ENCODE peak calls at places on chromosome 21, in five cellular contexts. R, G, S, V and M are unnamed samples.
A peak's percentile ranks its signal among the peaks of the same experiment; 100 is the strongest.

GRCh38 chr21:28196981-28197380 is 795.7 kb downstream of the LTN1 start:
- DNase-seq in V (no peak), S (no peak), G (no peak), R (no peak), M (no peak)

GRCh38 chr21:39661740-39662139 is 49.0 kb downstream of the B3GALT5 start:
- DNase-seq in R (no peak), S (no peak), V (no peak), G (no peak), M (no peak)

GRCh38 chr21:29232601-29233541 is 65.9 kb upstream of the BACH1 start:
- DNase-seq in R (no peak), V (no peak), G (no peak), S (no peak), M (no peak)

GRCh38 chr21:20996421-20997307 is 1.5 kb upstream of the NCAM2 start:
- DNase-seq in G (no peak), V (no peak), S (no peak), R (no peak), M (no peak)

GRCh38 chr21:25878334-25878733 is 143.6 kb downstream of the GABPA start:
- DNase-seq in V (no peak), S (no peak), G (no peak), R (no peak), M (no peak)

GRCh38 chr21:25999935-26000582 is 170.5 kb downstream of the APP start:
- DNase-seq in S (no peak), V (no peak), R (no peak), G (no peak), M (peak; percentile 70)

GRCh38 chr21:33976082-33976979 is 60.7 kb upstream of the ATP5PO start:
- DNase-seq in R (no peak), G (peak; percentile 22), V (no peak), S (peak; percentile 98), M (no peak)

GRCh38 chr21:35063428-35064172 is 14.5 kb upstream of the RUNX1 start:
- DNase-seq in S (peak; percentile 95), V (no peak), G (no peak), R (no peak), M (no peak)

GRCh38 chr21:36791695-36792451 is 93.0 kb downstream of the SIM2 start:
- DNase-seq in R (no peak), G (no peak), V (no peak), S (no peak), M (no peak)

GRCh38 chr21:14438204-14438603 is 55.3 kb upstream of the HSPA13 start:
- DNase-seq in V (no peak), R (no peak), G (no peak), S (no peak), M (no peak)

GRCh38 chr21:25467891-25468290 is 139.4 kb downstream of the MRPL39 start:
- DNase-seq in S (peak; percentile 16), V (no peak), R (no peak), G (no peak), M (no peak)

GRCh38 chr21:38277501-38278111 is 20.8 kb downstream of the KCNJ15 start:
- DNase-seq in G (no peak), S (peak; percentile 99), R (no peak), V (no peak), M (no peak)

GRCh38 chr21:28705616-28706015 is 287.1 kb downstream of the LTN1 start:
- DNase-seq in V (no peak), G (no peak), R (no peak), S (no peak), M (no peak)

GRCh38 chr21:34076835-34077234 is 3.5 kb downstream of the MRPS6 start:
- DNase-seq in G (no peak), V (no peak), S (no peak), R (no peak), M (no peak)

GRCh38 chr21:33643658-33644311 is 1.5 kb downstream of the ITSN1 start:
- DNase-seq in V (peak; percentile 38), R (no peak), S (no peak), G (peak; percentile 67), M (no peak)

GRCh38 chr21:35226960-35227741 is 178.0 kb upstream of the RUNX1 start:
- DNase-seq in R (no peak), V (no peak), G (no peak), S (no peak), M (no peak)

GRCh38 chr21:34889287-34889536 is 159.9 kb downstream of the RUNX1 start:
- DNase-seq in S (peak; percentile 58), V (no peak), R (peak; percentile 82), G (no peak), M (peak; percentile 87)

GRCh38 chr21:22535630-22536029 is 1537.4 kb downstream of the NCAM2 start:
- DNase-seq in G (no peak), S (no peak), V (no peak), R (no peak), M (no peak)

GRCh38 chr21:46604329-46604974 is 430 bp downstream of the S100B start:
- DNase-seq in V (no peak), G (no peak), R (no peak), S (no peak), M (no peak)

GRCh38 chr21:43603230-43603626 is 56.1 kb downstream of the HSF2BP start:
- DNase-seq in R (no peak), V (no peak), S (no peak), G (no peak), M (no peak)

GRCh38 chr21:26437326-26438009 is 135.6 kb downstream of the CYYR1 start:
- DNase-seq in G (no peak), V (no peak), S (peak; percentile 39), R (no peak), M (no peak)

GRCh38 chr21:28761709-28762356 is 230.8 kb downstream of the LTN1 start:
- DNase-seq in S (no peak), V (no peak), R (no peak), G (no peak), M (no peak)

GRCh38 chr21:17370750-17371325 is 142.0 kb upstream of the CXADR start:
- DNase-seq in G (no peak), V (no peak), R (no peak), S (no peak), M (no peak)

GRCh38 chr21:17370263-17370662 is 142.6 kb upstream of the CXADR start:
- DNase-seq in V (no peak), G (no peak), R (no peak), S (no peak), M (no peak)

GRCh38 chr21:17368748-17369363 is 144.0 kb upstream of the CXADR start:
- DNase-seq in R (no peak), G (no peak), S (no peak), V (no peak), M (no peak)

GRCh38 chr21:17371470-17371869 is 141.4 kb upstream of the CXADR start:
- DNase-seq in S (peak; percentile 76), G (no peak), R (no peak), V (no peak), M (no peak)

DNA sequence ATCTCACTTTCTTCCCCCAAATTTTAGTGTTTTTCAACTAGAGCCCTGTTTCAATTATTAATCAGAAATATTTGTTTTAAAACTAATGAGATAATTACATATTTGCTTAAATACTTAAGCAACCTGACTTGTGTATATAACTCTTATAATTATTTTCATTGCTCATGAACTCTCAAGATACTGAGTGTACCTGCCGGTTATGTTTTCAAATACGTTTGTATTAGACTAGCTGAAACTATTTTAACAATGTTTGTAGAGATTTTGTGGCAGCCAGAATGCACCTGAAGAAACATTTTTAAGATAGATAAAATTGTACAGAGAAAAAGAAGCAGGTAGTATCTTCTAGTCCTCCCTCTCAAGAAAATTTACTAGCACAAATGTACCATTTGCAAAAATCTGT is 140.6 kb upstream of the CXADR start:
- DNase-seq in R (no peak), V (no peak), G (no peak), S (no peak), M (no peak)
- H3K4me1 ChIP-seq in R (no peaks in the 10 kb centered on the region), V (no peaks in the 10 kb centered on the region), G (no peaks in the 10 kb centered on the region), S (peaks cover 24% of the 10 kb centered on the region), M (no peaks in the 10 kb centered on the region)

GRCh38 chr21:42123509-42123908 is 52.4 kb downstream of the UMODL1 start:
- DNase-seq in S (no peak), R (peak; percentile 25), V (no peak), G (no peak), M (peak; percentile 17)
- H3K4me1 ChIP-seq in S (no peaks in the 10 kb centered on the region), R (peaks cover under 1% of the 10 kb centered on the region), V (no peaks in the 10 kb centered on the region), G (no peaks in the 10 kb centered on the region), M (no peaks in the 10 kb centered on the region)

GRCh38 chr21:15774590-15774989 is 44.8 kb downstream of the USP25 start:
- DNase-seq in S (no peak), G (no peak), R (no peak), V (no peak), M (no peak)
- H3K4me1 ChIP-seq in S (peaks cover 30% of the 10 kb centered on the region), G (no peaks in the 10 kb centered on the region), R (peaks cover 37% of the 10 kb centered on the region), V (peaks cover 5% of the 10 kb centered on the region), M (no peaks in the 10 kb centered on the region)

DNA sequence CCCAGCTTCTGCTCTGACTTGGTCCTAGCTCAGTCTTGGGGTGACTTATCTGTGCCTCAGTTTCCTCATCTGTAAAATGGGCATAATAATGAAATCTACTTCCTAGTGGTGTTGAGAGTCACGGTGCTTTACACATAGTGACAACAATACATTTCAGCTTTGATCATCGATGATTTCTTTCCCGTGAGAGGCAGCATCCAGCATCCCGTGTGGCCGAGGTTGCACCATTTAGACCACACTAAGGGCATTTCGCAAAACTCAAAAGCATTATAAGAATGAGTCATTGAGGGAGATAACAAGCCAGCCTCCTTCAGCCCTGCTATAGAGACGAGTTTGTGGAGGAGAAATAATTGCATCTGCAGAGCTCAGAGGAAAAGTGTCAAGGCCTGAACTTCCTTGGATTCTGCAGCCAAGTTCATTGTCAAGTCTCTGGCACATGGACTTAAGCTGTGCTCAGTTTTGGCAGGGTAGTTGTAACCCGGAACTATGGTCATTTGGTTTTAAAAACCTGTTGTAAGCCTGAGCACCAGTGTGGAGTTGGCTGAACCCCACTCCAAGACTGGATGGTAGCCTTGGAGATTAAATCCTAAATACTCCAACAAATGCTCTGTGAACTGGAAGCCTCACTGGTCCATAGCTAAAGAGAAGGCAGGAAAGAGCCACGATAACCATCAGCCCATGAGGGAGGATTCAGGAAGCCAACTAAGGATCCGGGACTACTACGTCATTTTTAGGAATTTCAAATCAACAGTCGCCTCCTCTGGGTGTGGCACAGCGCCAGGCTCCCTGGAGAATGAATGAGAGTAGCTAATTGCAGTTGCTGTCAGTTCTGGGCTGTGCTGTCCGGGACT is 64.2 kb downstream of the TCP10L start:
- DNase-seq in R (peak; percentile 94), S (peak; percentile 32), G (peak; percentile 57), V (peak; percentile 62), M (peak; percentile 95)
- H3K4me1 ChIP-seq in R (peaks cover 62% of the 10 kb centered on the region), S (peaks cover 20% of the 10 kb centered on the region), G (peaks cover 24% of the 10 kb centered on the region), V (peaks cover 36% of the 10 kb centered on the region), M (no peaks in the 10 kb centered on the region)

DNA sequence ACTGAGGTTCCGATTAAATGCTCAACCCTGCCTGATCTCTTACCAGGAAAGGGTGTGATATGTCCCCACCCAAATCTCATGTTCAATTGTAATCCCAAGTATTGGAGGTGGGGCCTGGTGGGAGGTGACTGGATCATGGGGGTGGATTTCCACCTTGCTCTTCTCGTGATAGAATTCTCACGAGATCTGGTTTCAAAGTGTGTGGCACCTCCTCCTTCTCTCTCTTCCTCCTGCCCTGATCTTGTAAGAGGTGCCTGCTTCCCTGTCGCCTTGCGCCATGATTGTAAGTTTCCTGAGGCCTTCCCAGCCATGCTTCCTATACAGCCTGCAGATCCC is 34.9 kb downstream of the RSPH1 start:
- DNase-seq in G (no peak), R (no peak), V (no peak), S (no peak), M (no peak)
- H3K4me1 ChIP-seq in G (no peaks in the 10 kb centered on the region), R (no peaks in the 10 kb centered on the region), V (no peaks in the 10 kb centered on the region), S (no peaks in the 10 kb centered on the region), M (peaks cover 25% of the 10 kb centered on the region)